ENCODE peak calls at places on chromosomes 2 and 18, in ten cellular contexts. V is ELF-1; T is stimulated activated CD8-positive, alpha-beta memory T cell treated with anti-CD3 and anti-CD28 coated beads, Interleukin-15, amount 100 ng/mL, for 24 hours; H is B cell; B is NCI-H774; R is GM10248; C is ovary; A is NCI-H226; W is mucosa of descending colon; P is Right ventricle myocardium superior. D is an unnamed sample.

GRCh38 chr2:152611458-152612231 is 105.6 kb downstream of the PRPF40A start:
- DNase-seq in V (no peak), T (no peak), H (peak), B (no peak), R (peak), C (peak), A (peak), W (no peak), P (peak), D (no peak)

GRCh38 chr2:223585691-223586090 is 16.5 kb downstream of the SCG2 start:
- DNase-seq in V (no peak), T (no peak), H (no peak), B (peak), R (no peak), C (no peak), A (peak), W (no peak), P (no peak), D (no peak)

GRCh38 chr2:224449212-224450147 is 47.6 kb upstream of the FAM124B start:
- DNase-seq in V (no peak), T (no peak), H (peak), B (no peak), R (peak), C (no peak), A (no peak), W (no peak), P (no peak), D (no peak)

GRCh38 chr2:160033732-160034392 is 28.6 kb downstream of the PLA2R1 start:
- DNase-seq in V (no peak), T (no peak), H (no peak), B (no peak), R (no peak), C (no peak), A (peak), W (no peak), P (no peak), D (no peak)

GRCh38 chr2:111168528-111168929 is 47.8 kb downstream of the BCL2L11 start:
- DNase-seq in V (no peak), T (no peak), H (no peak), B (peak), R (peak), C (no peak), A (peak), W (no peak), P (no peak), D (no peak)

GRCh38 chr2:162074937-162075688 is 1.1 kb upstream of the DPP4 start:
- DNase-seq in V (no peak), T (no peak), H (no peak), B (no peak), R (no peak), C (no peak), A (peak), W (no peak), P (no peak), D (no peak)

GRCh38 chr2:133712369-133712768 is 144.1 kb upstream of the NCKAP5 start:
- DNase-seq in V (no peak), T (no peak), H (no peak), B (no peak), R (no peak), C (no peak), A (no peak), W (no peak), P (no peak), D (no peak)

GRCh38 chr2:39948016-39948719 is 169.1 kb upstream of the THUMPD2 start:
- DNase-seq in V (no peak), T (no peak), H (no peak), B (no peak), R (no peak), C (no peak), A (peak), W (no peak), P (no peak), D (no peak)

GRCh38 chr2:225581906-225582305 is 182.4 kb downstream of the NYAP2 start:
- DNase-seq in V (no peak), T (no peak), H (no peak), B (no peak), R (no peak), C (no peak), A (no peak), W (no peak), P (no peak), D (no peak)

GRCh38 chr2:239921843-239922242 is 103.3 kb downstream of the NDUFA10 start:
- DNase-seq in V (no peak), T (no peak), H (no peak), B (no peak), R (no peak), C (no peak), A (no peak), W (no peak), P (no peak), D (no peak)

GRCh38 chr2:197159681-197160211 is 150.8 kb downstream of the ANKRD44 start:
- DNase-seq in V (no peak), T (no peak), H (peak), B (no peak), R (no peak), C (no peak), A (no peak), W (no peak), P (no peak), D (no peak)

GRCh38 chr2:134019871-134020270 is 234.0 kb upstream of the MGAT5 start:
- DNase-seq in V (no peak), T (no peak), H (no peak), B (no peak), R (no peak), C (no peak), A (no peak), W (no peak), P (no peak), D (no peak)

GRCh38 chr2:231926761-231927565 is 767 bp upstream of the NPPC start:
- DNase-seq in V (no peak), T (no peak), H (peak), B (no peak), R (peak), C (no peak), A (no peak), W (peak), P (no peak), D (no peak)

GRCh38 chr2:106158871-106159270 is 35.2 kb downstream of the UXS1 start:
- DNase-seq in V (no peak), T (no peak), H (no peak), B (no peak), R (no peak), C (no peak), A (no peak), W (no peak), P (no peak), D (no peak)

GRCh38 chr2:197777823-197778407 is 7.2 kb downstream of the BOLL start:
- DNase-seq in V (no peak), T (no peak), H (peak), B (peak), R (no peak), C (no peak), A (no peak), W (no peak), P (no peak), D (no peak)

GRCh38 chr18:24118750-24119577 is 19.9 kb upstream of the CABYR start:
- DNase-seq in V (peak), T (peak), H (peak), B (peak), R (peak), C (peak), A (peak), W (no peak), P (peak), D (peak)

GRCh38 chr2:140990416-140990815 is 1140.4 kb downstream of the LRP1B start:
- DNase-seq in V (no peak), T (no peak), H (no peak), B (no peak), R (no peak), C (no peak), A (no peak), W (no peak), P (no peak), D (no peak)

GRCh38 chr2:159035790-159036411 is 67.5 kb downstream of the TANC1 start:
- DNase-seq in V (peak), T (no peak), H (peak), B (peak), R (peak), C (no peak), A (peak), W (no peak), P (no peak), D (no peak)

GRCh38 chr2:205619600-205619999 is 62.7 kb upstream of the NRP2 start:
- DNase-seq in V (no peak), T (no peak), H (no peak), B (no peak), R (no peak), C (no peak), A (no peak), W (no peak), P (no peak), D (no peak)

GRCh38 chr2:69211111-69211510 is 175.9 kb downstream of the GFPT1 start:
- DNase-seq in V (no peak), T (no peak), H (no peak), B (no peak), R (no peak), C (no peak), A (peak), W (no peak), P (no peak), D (no peak)

GRCh38 chr2:219119422-219120043 is 41.1 kb downstream of the NHEJ1 start:
- DNase-seq in V (peak), T (peak), H (peak), B (peak), R (peak), C (peak), A (no peak), W (peak), P (peak), D (peak)

GRCh38 chr2:174835797-174836255 is 71.6 kb upstream of the CHRNA1 start:
- DNase-seq in V (peak), T (peak), H (no peak), B (no peak), R (peak), C (no peak), A (peak), W (no peak), P (no peak), D (peak)

GRCh38 chr2:200092235-200092634 is 136.9 kb downstream of the MAIP1 start:
- DNase-seq in V (no peak), T (no peak), H (no peak), B (no peak), R (no peak), C (no peak), A (peak), W (no peak), P (no peak), D (no peak)

GRCh38 chr2:86066915-86067314 is 38.8 kb downstream of the POLR1A start:
- DNase-seq in V (no peak), T (no peak), H (no peak), B (no peak), R (no peak), C (no peak), A (no peak), W (no peak), P (no peak), D (no peak)

GRCh38 chr2:84919885-84920580 is 14.6 kb downstream of the TMSB10 start:
- DNase-seq in V (peak), T (no peak), H (peak), B (no peak), R (no peak), C (peak), A (peak), W (no peak), P (no peak), D (no peak)

GRCh38 chr2:11414372-11415124 is 51.4 kb downstream of the E2F6 start:
- DNase-seq in V (no peak), T (no peak), H (no peak), B (no peak), R (no peak), C (no peak), A (no peak), W (no peak), P (no peak), D (no peak)

GRCh38 chr2:134359367-134360081 is 105.7 kb downstream of the MGAT5 start:
- DNase-seq in V (no peak), T (no peak), H (no peak), B (peak), R (no peak), C (peak), A (no peak), W (peak), P (no peak), D (no peak)

GRCh38 chr2:99698896-99699295 is 209.1 kb upstream of the REV1 start:
- DNase-seq in V (no peak), T (no peak), H (no peak), B (no peak), R (no peak), C (no peak), A (peak), W (no peak), P (no peak), D (no peak)

GRCh38 chr2:74001121-74001520 is 16.4 kb downstream of the TET3 start:
- DNase-seq in V (no peak), T (no peak), H (no peak), B (no peak), R (no peak), C (no peak), A (no peak), W (no peak), P (no peak), D (peak)

GRCh38 chr2:164388511-164388910 is 232.8 kb downstream of the GRB14 start:
- DNase-seq in V (peak), T (no peak), H (no peak), B (no peak), R (no peak), C (no peak), A (peak), W (no peak), P (no peak), D (no peak)

GRCh38 chr2:69344305-69344704 is 42.7 kb downstream of the GFPT1 start:
- DNase-seq in V (no peak), T (no peak), H (no peak), B (no peak), R (no peak), C (no peak), A (no peak), W (no peak), P (no peak), D (no peak)

GRCh38 chr2:195560209-195560907 is 96.7 kb upstream of the SLC39A10 start:
- DNase-seq in V (no peak), T (no peak), H (no peak), B (no peak), R (no peak), C (no peak), A (no peak), W (no peak), P (no peak), D (no peak)

GRCh38 chr2:55604027-55604565 is 13.3 kb downstream of the PPP4R3B start:
- DNase-seq in V (no peak), T (no peak), H (no peak), B (no peak), R (no peak), C (no peak), A (no peak), W (no peak), P (no peak), D (no peak)

GRCh38 chr2:69316550-69316949 is 70.5 kb downstream of the GFPT1 start:
- DNase-seq in V (no peak), T (no peak), H (no peak), B (no peak), R (no peak), C (no peak), A (no peak), W (no peak), P (no peak), D (no peak)